ENCODE peak calls at places on chromosomes 4 and X, in four cellular contexts. G, F, I and V are unnamed samples.

GRCh38 chr4:181939199-181939945 is 303.8 kb upstream of the TENM3 start:
- DNase-seq in G (peak; percentile 67), F (peak; percentile 76), I (peak; percentile 51), V (no peak)

GRCh38 chrX:129842510-129843208 is 1.0 kb downstream of the ZDHHC9 start:
- DNase-seq in G (peak; percentile 55), F (peak; percentile 27), I (peak; percentile 49), V (no peak)

GRCh38 chr4:65416875-65417274 is 253.4 kb downstream of the EPHA5 start:
- DNase-seq in G (peak; percentile 58), F (peak; percentile 42), I (no peak), V (no peak)

GRCh38 chr4:16693040-16693506 is 205.4 kb downstream of the LDB2 start:
- DNase-seq in G (no peak), F (no peak), I (no peak), V (peak; percentile 84)

GRCh38 chr4:8353912-8354453 is 84.4 kb downstream of the HTRA3 start:
- DNase-seq in G (peak; percentile 91), F (peak; percentile 72), I (peak; percentile 78), V (no peak)

GRCh38 chr4:113069212-113069892 is 19.9 kb downstream of the ANK2 start:
- DNase-seq in G (peak; percentile 3), F (peak; percentile 12), I (no peak), V (no peak)

GRCh38 chr4:185017964-185018772 is at the start of gene HELT:
- DNase-seq in G (no peak), F (no peak), I (no peak), V (no peak)

GRCh38 chr4:53646792-53647191 is 55.5 kb upstream of the LNX1 start:
- DNase-seq in G (no peak), F (no peak), I (no peak), V (no peak)

GRCh38 chrX:45774961-45775360 is 574.3 kb upstream of the DIPK2B start:
- DNase-seq in G (peak; percentile 88), F (peak; percentile 82), I (peak; percentile 81), V (peak; percentile 68)

GRCh38 chr4:80202190-80202711 is 4.9 kb downstream of the PRDM8 start:
- DNase-seq in G (peak; percentile 80), F (peak; percentile 82), I (peak; percentile 80), V (no peak)

GRCh38 chr4:77399831-77400230 is 205.8 kb upstream of the CXCL13 start:
- DNase-seq in G (no peak), F (no peak), I (no peak), V (no peak)

GRCh38 chr4:178672512-178672911 is 1230.3 kb upstream of the AGA start:
- DNase-seq in G (peak; percentile 29), F (no peak), I (no peak), V (no peak)

GRCh38 chr4:166252487-166253402 is 379.7 kb downstream of the TLL1 start:
- DNase-seq in G (peak; percentile 13), F (peak; percentile 29), I (no peak), V (no peak)
- TF ChIP-seq CTCF in G (peak; percentile 28), F (peak; percentile 63), I (no peak), V (peak; percentile 34)

DNA sequence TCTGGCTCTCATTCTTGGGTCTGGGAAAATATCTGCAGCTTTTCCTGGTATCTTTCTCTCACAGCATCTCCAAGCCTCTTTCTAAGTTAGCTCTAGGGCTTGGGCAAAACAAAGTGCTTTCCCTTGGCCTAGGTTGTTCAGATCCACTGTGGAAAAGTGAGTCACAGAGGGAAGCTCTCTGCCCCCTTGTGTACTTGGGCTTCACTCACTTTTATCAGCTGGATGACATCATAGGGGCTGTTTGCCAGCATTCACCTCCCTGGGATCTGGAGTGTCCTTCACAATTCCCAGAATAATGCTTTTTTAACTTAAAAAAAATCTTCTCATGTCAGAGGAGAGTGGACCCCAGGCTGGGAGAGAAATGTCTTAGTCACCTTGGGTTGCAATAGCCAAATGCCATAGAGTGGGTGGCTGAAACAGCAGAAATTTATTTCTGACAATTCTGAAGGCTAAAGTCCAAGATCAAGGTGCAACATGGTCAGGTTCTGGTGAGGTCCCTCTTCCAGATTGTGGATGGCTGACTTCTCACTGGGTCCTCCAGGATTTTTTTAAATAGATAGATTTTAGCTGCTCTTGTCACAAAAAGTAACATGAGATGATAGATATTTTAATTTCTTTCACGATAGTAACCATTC is 247.8 kb downstream of the SH2D1A start:
- DNase-seq in G (no peak), F (no peak), I (no peak), V (no peak)
- TF ChIP-seq CTCF in G (no peak), F (no peak), I (no peak), V (no peak)

DNA sequence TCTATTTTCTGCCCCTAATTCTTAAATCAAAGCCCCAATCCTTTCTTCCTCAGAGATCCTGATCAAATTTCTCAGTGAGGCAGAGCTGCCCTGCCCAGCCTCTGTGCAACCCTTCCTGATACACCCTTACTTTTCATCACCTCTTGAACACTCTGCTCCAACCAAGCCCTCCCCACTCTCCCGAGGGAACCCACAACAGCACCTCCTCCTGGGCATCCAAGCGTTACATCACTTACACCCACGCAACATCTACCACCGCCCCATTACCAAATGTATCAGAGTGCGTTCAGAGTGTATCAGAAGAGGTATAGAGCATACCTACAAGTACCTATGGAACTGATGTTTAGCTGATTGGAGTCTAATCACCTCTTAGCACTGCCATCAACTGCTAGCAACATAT is 186.5 kb downstream of the RAP1GDS1 start:
- DNase-seq in G (no peak), F (no peak), I (no peak), V (no peak)
- TF ChIP-seq CTCF in G (no peak), F (no peak), I (no peak), V (no peak)

GRCh38 chr4:176150283-176150682 is 45.1 kb downstream of the SPATA4 start:
- DNase-seq in G (peak; percentile 31), F (peak; percentile 52), I (peak; percentile 46), V (peak; percentile 13)
- TF ChIP-seq CTCF in G (peak; percentile 35), F (peak; percentile 34), I (peak; percentile 46), V (peak; percentile 36)

GRCh38 chr4:141467225-141467624 is 169.2 kb upstream of the IL15 start:
- DNase-seq in G (no peak), F (no peak), I (no peak), V (no peak)

GRCh38 chr4:141465151-141465550 is 171.2 kb upstream of the IL15 start:
- DNase-seq in G (no peak), F (no peak), I (no peak), V (no peak)

GRCh38 chr4:141463678-141464077 is 172.7 kb upstream of the IL15 start:
- DNase-seq in G (peak; percentile 24), F (no peak), I (peak; percentile 31), V (no peak)

GRCh38 chr4:141462361-141462760 is 174.0 kb upstream of the IL15 start:
- DNase-seq in G (no peak), F (no peak), I (peak; percentile 21), V (no peak)

GRCh38 chr4:141464366-141464765 is 172.0 kb upstream of the IL15 start:
- DNase-seq in G (no peak), F (no peak), I (no peak), V (no peak)
- TF ChIP-seq CTCF in G (no peak), F (no peak), I (no peak), V (no peak)

GRCh38 chr4:108493596-108493931 is 126.8 kb upstream of the RPL34 start:
- DNase-seq in G (no peak), F (no peak), I (no peak), V (no peak)

GRCh38 chr4:108498925-108499324 is 121.5 kb upstream of the RPL34 start:
- DNase-seq in G (no peak), F (no peak), I (no peak), V (no peak)

DNA sequence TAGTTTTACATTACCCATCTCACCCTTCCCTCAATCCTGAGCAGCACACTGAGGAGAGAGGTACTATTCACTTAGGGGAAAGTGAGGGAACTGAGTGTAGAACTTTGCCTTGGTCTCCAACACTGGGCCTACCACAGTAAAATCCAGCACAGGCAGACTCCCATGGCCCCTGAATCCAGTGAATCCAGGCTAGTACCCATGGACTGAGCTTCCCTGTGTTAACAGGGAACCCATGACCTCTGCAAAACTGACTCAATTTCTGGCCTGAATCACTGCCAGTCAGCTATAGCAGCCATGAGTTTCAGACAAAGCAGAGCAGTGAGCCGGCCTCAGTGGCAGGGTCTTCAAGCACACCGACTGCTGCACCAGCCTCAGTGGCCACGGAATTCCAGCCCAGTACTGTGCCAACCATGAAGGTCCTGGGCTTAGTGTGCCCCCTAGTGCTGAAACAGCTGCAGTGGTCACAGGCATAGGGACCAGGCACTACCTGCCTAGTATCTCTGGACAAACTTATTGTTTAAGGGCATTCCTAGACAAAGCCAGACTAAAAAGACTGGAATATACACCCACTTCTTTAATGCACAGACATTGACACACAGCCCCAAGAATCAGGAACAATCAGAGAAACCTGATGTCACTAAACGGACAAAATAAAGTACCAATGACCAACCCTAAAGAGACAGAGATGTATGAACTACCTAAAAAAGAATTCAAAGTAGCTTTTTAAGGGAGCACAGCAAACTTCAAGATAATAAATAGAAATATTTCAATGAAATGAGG is 127.4 kb upstream of the RPL34 start:
- DNase-seq in G (peak; percentile 14), F (peak; percentile 10), I (peak; percentile 11), V (no peak)
- TF ChIP-seq CTCF in G (peak; percentile 60), F (peak; percentile 65), I (peak; percentile 51), V (peak; percentile 71)

GRCh38 chr4:3434891-3435683 is 6.7 kb upstream of the HGFAC start:
- DNase-seq in G (no peak), F (no peak), I (no peak), V (no peak)
- TF ChIP-seq CTCF in G (no peak), F (peak; percentile 41), I (no peak), V (no peak)

GRCh38 chrX:94288325-94288724 is 614.3 kb downstream of the FAM133A start:
- DNase-seq in G (no peak), F (no peak), I (no peak), V (no peak)
- TF ChIP-seq CTCF in G (no peak), F (no peak), I (no peak), V (no peak)